ENCODE peak calls at places on chromosome 20, in nine cellular contexts. Q is activated naive CD4-positive, alpha-beta T cell; A is central memory CD8-positive, alpha-beta T cell; Z is stimulated activated CD4-positive, alpha-beta T cell treated with anti-CD3 and anti-CD28 coated beads, Interleukin-12 subunit alpha, Interleukin-12 subunit beta, amount 100 ng/mL, for 48 hours; E is memory B cell; J is right lobe of liver; D is central memory CD4-positive, alpha-beta T cell; U is T-helper 2 cell; M is non-pigmented ciliary epithelial cell. O is an unnamed sample.

GRCh38 chr20:33828912-33829560 is 17.9 kb downstream of the CHMP4B start:
- DNase-seq in Q (no peak), E (no peak), A (no peak), U (no peak), Z (no peak), D (no peak), J (no peak), M (no peak), O (no peak)

GRCh38 chr20:18252597-18253451 is 35.5 kb upstream of the ZNF133 start:
- DNase-seq in D (no peak), Z (no peak), M (no peak), A (no peak), J (no peak), Q (no peak), U (no peak), E (no peak), O (peak)

GRCh38 chr20:46648903-46649649 is 2.2 kb downstream of the SLC13A3 start:
- DNase-seq in U (no peak), Z (no peak), J (no peak), M (no peak), A (no peak), D (no peak), Q (no peak), E (no peak), O (no peak)

GRCh38 chr20:51413753-51414323 is 128.7 kb downstream of the NFATC2 start:
- DNase-seq in D (no peak), Q (no peak), M (no peak), E (no peak), U (no peak), J (no peak), Z (no peak), A (no peak), O (no peak)

GRCh38 chr20:723756-724155 is 44.5 kb downstream of the SLC52A3 start:
- DNase-seq in M (no peak), J (no peak), Z (no peak), U (no peak), D (no peak), Q (no peak), E (no peak), A (no peak), O (no peak)

GRCh38 chr20:52306477-52306876 is 114.9 kb upstream of the ZFP64 start:
- DNase-seq in M (no peak), D (no peak), E (no peak), J (no peak), Q (no peak), A (no peak), Z (no peak), U (no peak), O (no peak)

GRCh38 chr20:3038454-3038853 is 5.0 kb upstream of the GNRH2 start:
- DNase-seq in J (no peak), Q (no peak), U (no peak), M (no peak), E (no peak), D (no peak), A (no peak), Z (no peak), O (no peak)

GRCh38 chr20:49179368-49180277 is 8.5 kb downstream of the STAU1 start:
- DNase-seq in U (no peak), Q (no peak), A (no peak), J (no peak), E (no peak), D (no peak), Z (no peak), M (no peak), O (peak)